ENCODE peak calls at places on chromosomes 3 and 15, in four cellular contexts. One of them, this sample, is unnamed.

GRCh38 chr3:45026957-45027356 is 854 bp downstream of the CLEC3B start:
- DNase-seq in HepG2: peak; percentile 4
- DNase-seq in K562: peak; percentile 49
- DNase-seq in SK-N-SH: no peak
- DNase-seq in this sample: no peak

GRCh38 chr3:79086514-79086913 is 681.3 kb downstream of the ROBO1 start:
- DNase-seq in HepG2: peak; percentile 53
- DNase-seq in K562: peak; percentile 11
- DNase-seq in SK-N-SH: peak; percentile 34
- DNase-seq in this sample: peak; percentile 8

GRCh38 chr15:51793521-51793920 is 35.9 kb upstream of the TMOD3 start:
- DNase-seq in HepG2: no peak
- DNase-seq in K562: no peak
- DNase-seq in SK-N-SH: no peak
- DNase-seq in this sample: no peak

GRCh38 chr15:63480441-63480821 is 24.0 kb upstream of the USP3 start:
- DNase-seq in HepG2: peak; percentile 71
- DNase-seq in K562: no peak
- DNase-seq in SK-N-SH: no peak
- DNase-seq in this sample: no peak

GRCh38 chr3:10783360-10784346 is 32.4 kb upstream of the SLC6A11 start:
- DNase-seq in HepG2: peak; percentile 36
- DNase-seq in K562: peak; percentile 69
- DNase-seq in SK-N-SH: peak; percentile 42
- DNase-seq in this sample: peak; percentile 28

GRCh38 chr3:131036986-131037385 is 10.3 kb downstream of the NEK11 start:
- DNase-seq in HepG2: no peak
- DNase-seq in K562: no peak
- DNase-seq in SK-N-SH: no peak
- DNase-seq in this sample: no peak

GRCh38 chr3:57803647-57804081 is 47.6 kb downstream of the SLMAP start:
- DNase-seq in HepG2: no peak
- DNase-seq in K562: no peak
- DNase-seq in SK-N-SH: no peak
- DNase-seq in this sample: peak; percentile 96

GRCh38 chr3:133475245-133476010 is 75.6 kb downstream of the BFSP2 start:
- DNase-seq in HepG2: no peak
- DNase-seq in K562: no peak
- DNase-seq in SK-N-SH: no peak
- DNase-seq in this sample: no peak

GRCh38 chr3:169946336-169946735 is 20.3 kb upstream of the SEC62 start:
- DNase-seq in HepG2: no peak
- DNase-seq in K562: no peak
- DNase-seq in SK-N-SH: no peak
- DNase-seq in this sample: no peak

GRCh38 chr3:171376125-171376947 is 83.9 kb downstream of the TNIK start:
- DNase-seq in HepG2: no peak
- DNase-seq in K562: no peak
- DNase-seq in SK-N-SH: no peak
- DNase-seq in this sample: no peak

GRCh38 chr3:4978966-4979400 is 254 bp upstream of the BHLHE40 start:
- DNase-seq in HepG2: peak; percentile 92
- DNase-seq in K562: peak; percentile 88
- DNase-seq in SK-N-SH: peak; percentile 79
- DNase-seq in this sample: peak; percentile 95

GRCh38 chr15:81293728-81294500 is 30.0 kb downstream of the STARD5 start:
- DNase-seq in HepG2: no peak
- DNase-seq in K562: no peak
- DNase-seq in SK-N-SH: peak; percentile 50
- DNase-seq in this sample: no peak

GRCh38 chr3:170267793-170268192 is 45.6 kb downstream of the PRKCI start:
- DNase-seq in HepG2: no peak
- DNase-seq in K562: no peak
- DNase-seq in SK-N-SH: no peak
- DNase-seq in this sample: no peak

GRCh38 chr15:59528965-59529402 is 82.6 kb upstream of the GCNT3 start:
- DNase-seq in HepG2: peak; percentile 76
- DNase-seq in K562: peak; percentile 68
- DNase-seq in SK-N-SH: peak; percentile 80
- DNase-seq in this sample: peak; percentile 92

GRCh38 chr3:27681249-27681748 is 40.8 kb downstream of the EOMES start:
- DNase-seq in HepG2: peak; percentile 74
- DNase-seq in K562: peak; percentile 28
- DNase-seq in SK-N-SH: peak; percentile 64
- DNase-seq in this sample: peak; percentile 78

GRCh38 chr3:100407977-100408532 is 6.7 kb downstream of the LNP1 start:
- DNase-seq in HepG2: no peak
- DNase-seq in K562: no peak
- DNase-seq in SK-N-SH: no peak
- DNase-seq in this sample: no peak

GRCh38 chr3:196292281-196292923 is 4.9 kb upstream of the PCYT1A start:
- DNase-seq in HepG2: peak; percentile 27
- DNase-seq in K562: no peak
- DNase-seq in SK-N-SH: no peak
- DNase-seq in this sample: no peak

GRCh38 chr3:153289334-153289808 is 127.3 kb downstream of the RAP2B start:
- DNase-seq in HepG2: no peak
- DNase-seq in K562: peak; percentile 36
- DNase-seq in SK-N-SH: no peak
- DNase-seq in this sample: no peak

GRCh38 chr15:90001062-90001682 is at the start of gene ZNF710:
- DNase-seq in HepG2: no peak
- DNase-seq in K562: peak; percentile 85
- DNase-seq in SK-N-SH: peak; percentile 91
- DNase-seq in this sample: no peak

GRCh38 chr3:190644766-190645165 is 130.9 kb downstream of the IL1RAP start:
- DNase-seq in HepG2: no peak
- DNase-seq in K562: no peak
- DNase-seq in SK-N-SH: no peak
- DNase-seq in this sample: no peak

GRCh38 chr3:27553868-27554540 is 69.8 kb upstream of the SLC4A7 start:
- DNase-seq in HepG2: no peak
- DNase-seq in K562: no peak
- DNase-seq in SK-N-SH: no peak
- DNase-seq in this sample: no peak

GRCh38 chr3:45064512-45065372 is 38.6 kb downstream of the CLEC3B start:
- DNase-seq in HepG2: no peak
- DNase-seq in K562: peak; percentile 64
- DNase-seq in SK-N-SH: no peak
- DNase-seq in this sample: peak; percentile 23

GRCh38 chr3:149352556-149352955 is 19.1 kb upstream of the TM4SF18 start:
- DNase-seq in HepG2: peak; percentile 67
- DNase-seq in K562: peak; percentile 58
- DNase-seq in SK-N-SH: peak; percentile 62
- DNase-seq in this sample: peak; percentile 75

GRCh38 chr15:45139770-45140169 is 10.0 kb downstream of the DUOX1 start:
- DNase-seq in HepG2: no peak
- DNase-seq in K562: no peak
- DNase-seq in SK-N-SH: no peak
- DNase-seq in this sample: no peak

GRCh38 chr3:112814256-112814655 is 32.4 kb downstream of the CD200R1L start:
- DNase-seq in HepG2: peak; percentile 2
- DNase-seq in K562: no peak
- DNase-seq in SK-N-SH: no peak
- DNase-seq in this sample: peak; percentile 21

GRCh38 chr3:13783556-13783955 is 96.3 kb downstream of the WNT7A start:
- DNase-seq in HepG2: no peak
- DNase-seq in K562: no peak
- DNase-seq in SK-N-SH: no peak
- DNase-seq in this sample: no peak

GRCh38 chr3:14216257-14217048 is 37.8 kb downstream of the LSM3 start:
- DNase-seq in HepG2: peak; percentile 39
- DNase-seq in K562: no peak
- DNase-seq in SK-N-SH: peak; percentile 85
- DNase-seq in this sample: no peak

GRCh38 chr3:172189987-172190603 is 150.7 kb downstream of the FNDC3B start:
- DNase-seq in HepG2: no peak
- DNase-seq in K562: no peak
- DNase-seq in SK-N-SH: no peak
- DNase-seq in this sample: no peak

GRCh38 chr3:146503459-146504202 is 34.3 kb upstream of the PLSCR2 start:
- DNase-seq in HepG2: peak; percentile 25
- DNase-seq in K562: no peak
- DNase-seq in SK-N-SH: no peak
- DNase-seq in this sample: peak; percentile 86

GRCh38 chr3:98945006-98945626 is 43.6 kb upstream of the DCBLD2 start:
- DNase-seq in HepG2: no peak
- DNase-seq in K562: no peak
- DNase-seq in SK-N-SH: no peak
- DNase-seq in this sample: no peak

DNA sequence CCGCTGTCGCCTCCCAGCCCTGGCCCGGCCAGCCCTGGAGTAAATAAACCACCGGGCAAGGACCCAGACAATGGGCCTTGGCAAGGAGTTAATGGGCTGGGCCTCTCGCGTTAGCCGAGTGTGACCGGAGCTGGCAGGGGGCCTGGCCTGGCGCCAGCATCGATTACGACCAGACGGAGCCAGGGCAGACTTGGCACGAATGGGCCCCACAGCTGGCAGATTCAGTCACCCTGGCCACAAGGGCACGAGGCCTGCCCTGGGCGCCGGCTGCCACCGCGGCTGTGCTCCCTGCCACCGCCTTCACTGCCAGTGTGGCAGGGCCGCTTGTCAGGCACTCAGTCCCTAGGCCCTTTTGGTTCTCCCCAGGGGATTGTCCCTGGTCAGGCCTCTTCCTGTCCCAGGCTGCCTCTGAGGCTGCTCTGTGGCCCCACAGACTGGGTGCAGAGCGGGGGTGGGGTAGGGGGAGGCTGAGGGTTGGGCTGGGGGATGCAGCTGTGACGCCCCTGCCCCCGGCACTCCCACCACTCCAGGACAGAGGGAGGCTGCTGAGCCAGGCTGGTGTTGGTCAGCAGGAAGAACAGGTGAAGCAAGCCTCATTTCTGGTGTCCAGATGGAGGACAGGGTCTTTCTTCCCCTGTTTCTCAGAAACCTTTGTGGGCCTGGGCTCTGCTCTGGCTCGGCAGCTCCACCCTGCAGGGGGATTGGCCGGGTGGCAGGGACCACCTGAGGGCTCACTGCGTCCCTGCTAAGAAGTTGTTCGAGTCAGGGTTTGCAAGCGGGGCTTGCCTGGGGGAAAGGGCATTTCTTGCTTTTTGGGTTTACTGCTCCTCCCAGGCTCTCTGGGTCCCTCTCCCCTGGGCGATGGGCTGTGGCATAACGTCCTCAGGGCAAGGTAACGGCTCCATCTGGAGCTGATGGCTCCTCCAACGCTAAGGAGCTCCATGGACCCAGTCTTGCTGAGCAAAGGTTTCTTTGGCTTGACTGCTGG is 30.5 kb upstream of the SRP14 start:
- DNase-seq in HepG2: peak; percentile 76
- DNase-seq in K562: no peak
- DNase-seq in SK-N-SH: peak; percentile 98
- DNase-seq in this sample: peak; percentile 73
- TF ChIP-seq POLR2AphosphoS5 in HepG2: no peak
- TF ChIP-seq POLR2AphosphoS5 in K562: no peak
- TF ChIP-seq POLR2AphosphoS5 in SK-N-SH: peak; percentile 26
- TF ChIP-seq POLR2AphosphoS5 in this sample: peak; percentile 56

GRCh38 chr3:183517656-183518055 is 37.9 kb downstream of the KLHL6 start:
- DNase-seq in HepG2: no peak
- DNase-seq in K562: no peak
- DNase-seq in SK-N-SH: no peak
- DNase-seq in this sample: no peak
- H3K4me1 ChIP-seq in HepG2: peaks cover 29% of the 10 kb centered on the region
- H3K4me1 ChIP-seq in K562: peaks cover 12% of the 10 kb centered on the region
- H3K4me1 ChIP-seq in SK-N-SH: no peaks in the 10 kb centered on the region
- H3K4me1 ChIP-seq in this sample: no peaks in the 10 kb centered on the region

GRCh38 chr3:108662141-108662738 is 72.7 kb downstream of the DZIP3 start:
- DNase-seq in HepG2: peak; percentile 56
- DNase-seq in K562: peak; percentile 48
- DNase-seq in SK-N-SH: peak; percentile 53
- DNase-seq in this sample: peak; percentile 43
- TF ChIP-seq ELF1 in HepG2: no peak
- TF ChIP-seq ELF1 in K562: no peak
- TF ChIP-seq ELF1 in SK-N-SH: no peak
- TF ChIP-seq ELF1 in this sample: no peak

GRCh38 chr15:47523669-47524068 is 193.6 kb upstream of the SEMA6D start:
- DNase-seq in HepG2: no peak
- DNase-seq in K562: no peak
- DNase-seq in SK-N-SH: no peak
- DNase-seq in this sample: no peak
- TF ChIP-seq POLR2AphosphoS5 in HepG2: no peak
- TF ChIP-seq POLR2AphosphoS5 in K562: no peak
- TF ChIP-seq POLR2AphosphoS5 in SK-N-SH: no peak
- TF ChIP-seq POLR2AphosphoS5 in this sample: no peak

GRCh38 chr15:47409038-47409437 is 308.3 kb upstream of the SEMA6D start:
- DNase-seq in HepG2: no peak
- DNase-seq in K562: no peak
- DNase-seq in SK-N-SH: no peak
- DNase-seq in this sample: no peak
- H3K4me1 ChIP-seq in HepG2: no peaks in the 10 kb centered on the region
- H3K4me1 ChIP-seq in K562: no peaks in the 10 kb centered on the region
- H3K4me1 ChIP-seq in SK-N-SH: peaks cover 18% of the 10 kb centered on the region
- H3K4me1 ChIP-seq in this sample: no peaks in the 10 kb centered on the region